ENCODE peak calls at places on chromosomes 3 and 15, in five cellular contexts. B is HCT116, C is AG04449, Q is glutamatergic neuron, T is foreskin fibroblast. V is an unnamed sample.

GRCh38 chr3:53174346-53175250 is 13.6 kb downstream of the PRKCD start:
- DNase-seq in Q (no peak), B (no peak), T (no peak), C (no peak), V (no peak)

GRCh38 chr3:42853739-42854302 is 21.9 kb downstream of the CYP8B1 start:
- DNase-seq in Q (no peak), C (no peak), T (no peak), B (no peak), V (no peak)

GRCh38 chr3:72379500-72380187 is 468.6 kb downstream of the SHQ1 start:
- DNase-seq in B (no peak), Q (no peak), C (no peak), T (no peak), V (no peak)

GRCh38 chr15:101578443-101578894 is 73.7 kb downstream of the TM2D3 start:
- DNase-seq in Q (peak), T (no peak), B (peak), C (no peak), V (no peak)

GRCh38 chr3:80521081-80521480 is 753.3 kb upstream of the ROBO1 start:
- DNase-seq in C (no peak), T (no peak), Q (no peak), B (no peak), V (no peak)

GRCh38 chr3:184821034-184821433 is 9.1 kb downstream of the VPS8 start:
- DNase-seq in B (no peak), C (no peak), Q (no peak), T (no peak), V (no peak)

GRCh38 chr3:171459942-171460225 is 321 bp downstream of the TNIK start:
- DNase-seq in B (no peak), C (no peak), Q (no peak), T (no peak), V (no peak)

GRCh38 chr3:37852771-37853170 is 8.9 kb upstream of the CTDSPL start:
- DNase-seq in C (no peak), B (no peak), T (no peak), Q (no peak), V (no peak)

GRCh38 chr3:11555211-11555782 is 88.4 kb downstream of the VGLL4 start:
- DNase-seq in T (no peak), Q (no peak), B (no peak), C (no peak), V (no peak)

GRCh38 chr15:53611145-53611920 is 148.1 kb downstream of the WDR72 start:
- DNase-seq in B (no peak), T (no peak), Q (no peak), C (no peak), V (no peak)
- TF ChIP-seq CTCF in B (no peak), T (no peak), Q (no peak), C (no peak), V (no peak)

GRCh38 chr3:119664370-119664769 is 4.0 kb upstream of the POPDC2 start:
- DNase-seq in C (no peak), Q (no peak), T (peak), B (no peak), V (no peak)

GRCh38 chr3:119660474-119661150 is at the start of gene POPDC2:
- DNase-seq in C (no peak), T (peak), B (no peak), Q (no peak), V (no peak)

GRCh38 chr3:119664850-119665379 is 4.5 kb upstream of the POPDC2 start:
- DNase-seq in B (no peak), T (no peak), C (no peak), Q (no peak), V (no peak)

GRCh38 chr3:119663885-119664284 is 3.5 kb upstream of the POPDC2 start:
- DNase-seq in B (no peak), Q (no peak), T (peak), C (no peak), V (peak)

DNA sequence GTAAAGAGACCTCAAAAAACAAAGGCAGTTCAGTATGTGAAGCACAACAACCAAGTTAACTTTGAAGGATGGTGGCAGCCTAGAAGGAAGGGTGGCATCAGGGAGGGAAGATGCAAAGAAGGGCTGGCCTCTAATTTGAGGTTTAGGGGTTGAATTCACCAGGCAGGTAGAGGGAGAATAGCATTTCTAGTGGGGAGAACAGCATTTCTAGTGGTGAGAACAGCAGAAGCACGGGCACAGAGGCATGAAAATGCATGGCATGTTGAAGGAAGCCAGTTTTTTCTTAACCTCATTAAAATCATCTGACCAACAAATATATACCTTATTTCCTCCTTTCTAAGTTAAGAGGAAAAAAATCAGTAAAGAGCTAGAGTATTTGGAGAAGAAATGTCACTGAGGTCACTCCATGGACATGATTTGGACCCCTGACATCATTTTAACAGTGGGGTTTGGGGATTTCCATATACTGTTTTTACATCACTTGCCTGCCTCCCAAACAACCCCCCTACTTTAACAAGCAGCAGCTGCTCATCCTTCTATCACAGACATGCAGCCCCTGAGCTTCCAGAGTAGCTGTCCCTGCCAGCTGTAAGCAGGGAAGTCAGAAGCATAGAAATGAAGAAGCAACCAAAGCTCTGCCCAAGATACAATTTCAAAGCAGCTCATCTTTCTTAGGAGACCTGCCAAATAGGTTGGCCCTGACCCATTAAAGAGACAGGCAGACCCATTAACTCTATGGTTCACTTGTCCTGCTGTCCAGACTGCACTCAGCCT is 2.4 kb upstream of the POPDC2 start:
- DNase-seq in B (no peak), C (no peak), T (peak), Q (no peak), V (peak)
- TF ChIP-seq CTCF in B (no peak), C (peak), T (no peak), Q (no peak), V (peak)

GRCh38 chr3:56773588-56774330 is 28.0 kb downstream of the ARHGEF3 start:
- DNase-seq in B (no peak), C (no peak), Q (no peak), T (no peak), V (no peak)
- TF ChIP-seq CTCF in B (no peak), C (no peak), Q (no peak), T (no peak), V (no peak)

GRCh38 chr3:100756441-100756840 is 47.1 kb downstream of the TFG start:
- DNase-seq in B (no peak), C (no peak), T (peak), Q (no peak), V (no peak)

GRCh38 chr3:100760377-100760776 is 51.1 kb downstream of the TFG start:
- DNase-seq in B (no peak), Q (no peak), T (no peak), C (no peak), V (no peak)

GRCh38 chr3:100753846-100754245 is 44.6 kb downstream of the TFG start:
- DNase-seq in C (no peak), T (no peak), Q (no peak), B (no peak), V (no peak)

GRCh38 chr3:100759162-100759561 is 49.9 kb downstream of the TFG start:
- DNase-seq in Q (no peak), C (no peak), T (no peak), B (no peak), V (no peak)

GRCh38 chr3:100754563-100755334 is 45.5 kb downstream of the TFG start:
- DNase-seq in T (peak), C (no peak), Q (no peak), B (no peak), V (no peak)
- TF ChIP-seq CTCF in T (no peak), C (no peak), Q (no peak), B (no peak), V (no peak)

GRCh38 chr3:135917076-135917475 is 48.5 kb upstream of the PPP2R3A start:
- DNase-seq in T (no peak), Q (no peak), C (no peak), B (no peak), V (no peak)

GRCh38 chr3:135915206-135915605 is 50.3 kb upstream of the PPP2R3A start:
- DNase-seq in Q (no peak), T (no peak), B (no peak), C (no peak), V (no peak)

GRCh38 chr3:135916310-135916709 is 49.2 kb upstream of the PPP2R3A start:
- DNase-seq in C (no peak), T (no peak), Q (no peak), B (no peak), V (no peak)

GRCh38 chr3:135920275-135920674 is 45.3 kb upstream of the PPP2R3A start:
- DNase-seq in B (no peak), T (no peak), Q (no peak), C (no peak), V (no peak)

GRCh38 chr3:135918600-135918999 is 46.9 kb upstream of the PPP2R3A start:
- DNase-seq in T (peak), B (peak), C (no peak), Q (no peak), V (peak)
- TF ChIP-seq CTCF in T (peak), B (peak), C (peak), Q (peak), V (peak)

GRCh38 chr3:98388147-98388546 is 2.3 kb upstream of the OR5K3 start:
- DNase-seq in Q (no peak), T (no peak), B (no peak), C (no peak), V (no peak)
- TF ChIP-seq CTCF in Q (no peak), T (no peak), B (no peak), C (no peak), V (no peak)

GRCh38 chr3:160372780-160373179 is 26.2 kb downstream of the IFT80 start:
- DNase-seq in C (peak), Q (no peak), T (peak), B (no peak), V (peak)
- TF ChIP-seq CTCF in C (no peak), Q (no peak), T (no peak), B (no peak), V (no peak)

GRCh38 chr15:59739557-59740186 is 50.6 kb upstream of the BNIP2 start:
- DNase-seq in C (no peak), Q (no peak), T (no peak), B (no peak), V (no peak)

GRCh38 chr15:59736181-59736580 is 47.1 kb upstream of the BNIP2 start:
- DNase-seq in Q (no peak), T (no peak), C (no peak), B (no peak), V (peak)

GRCh38 chr15:59738676-59739075 is 49.6 kb upstream of the BNIP2 start:
- DNase-seq in C (no peak), Q (no peak), T (no peak), B (no peak), V (no peak)

GRCh38 chr15:59746777-59747176 is 57.7 kb upstream of the BNIP2 start:
- DNase-seq in B (no peak), T (no peak), Q (no peak), C (no peak), V (no peak)

DNA sequence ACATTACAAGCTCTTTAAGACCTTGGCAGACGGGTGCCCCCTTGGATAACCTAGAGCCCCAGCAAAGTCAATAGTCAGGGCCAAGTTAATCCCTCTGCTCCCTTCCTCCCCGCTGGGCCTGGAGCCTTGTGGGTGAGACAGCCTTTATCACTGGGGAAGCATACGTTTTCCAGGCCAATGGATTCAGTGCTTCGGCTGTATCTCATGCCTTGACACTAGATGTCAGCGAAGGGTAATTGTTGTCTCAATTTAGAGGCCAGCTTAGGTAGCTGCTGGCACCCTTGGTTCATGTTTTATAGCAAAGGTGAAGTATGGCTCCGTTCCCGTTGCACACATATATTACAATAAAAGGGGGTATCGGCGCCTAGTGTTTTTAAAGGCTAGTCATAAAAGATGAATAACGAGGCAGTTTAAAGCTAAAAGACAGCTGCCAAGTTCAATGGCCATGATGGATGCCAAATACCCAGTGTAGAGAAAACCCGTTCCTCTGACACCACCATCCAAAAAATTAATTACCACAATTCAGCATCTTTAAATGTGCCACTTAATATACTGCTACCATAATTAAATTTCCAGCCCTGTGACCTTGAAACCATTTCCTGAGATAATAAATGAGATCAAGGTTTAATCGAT is 52.3 kb upstream of the BNIP2 start:
- DNase-seq in Q (peak), B (peak), T (peak), C (no peak), V (no peak)
- TF ChIP-seq CTCF in Q (no peak), B (peak), T (peak), C (no peak), V (peak)

GRCh38 chr3:170221924-170222646 is at the start of gene PRKCI:
- DNase-seq in Q (peak), C (peak), T (peak), B (peak), V (peak)

GRCh38 chr3:170220871-170221270 is 1.4 kb upstream of the PRKCI start:
- DNase-seq in Q (no peak), C (no peak), T (peak), B (no peak), V (peak)

GRCh38 chr3:170225166-170225565 is 2.9 kb downstream of the PRKCI start:
- DNase-seq in Q (no peak), T (no peak), C (no peak), B (no peak), V (no peak)

GRCh38 chr3:170226426-170226960 is 4.3 kb downstream of the PRKCI start:
- DNase-seq in Q (no peak), C (peak), B (no peak), T (peak), V (peak)

DNA sequence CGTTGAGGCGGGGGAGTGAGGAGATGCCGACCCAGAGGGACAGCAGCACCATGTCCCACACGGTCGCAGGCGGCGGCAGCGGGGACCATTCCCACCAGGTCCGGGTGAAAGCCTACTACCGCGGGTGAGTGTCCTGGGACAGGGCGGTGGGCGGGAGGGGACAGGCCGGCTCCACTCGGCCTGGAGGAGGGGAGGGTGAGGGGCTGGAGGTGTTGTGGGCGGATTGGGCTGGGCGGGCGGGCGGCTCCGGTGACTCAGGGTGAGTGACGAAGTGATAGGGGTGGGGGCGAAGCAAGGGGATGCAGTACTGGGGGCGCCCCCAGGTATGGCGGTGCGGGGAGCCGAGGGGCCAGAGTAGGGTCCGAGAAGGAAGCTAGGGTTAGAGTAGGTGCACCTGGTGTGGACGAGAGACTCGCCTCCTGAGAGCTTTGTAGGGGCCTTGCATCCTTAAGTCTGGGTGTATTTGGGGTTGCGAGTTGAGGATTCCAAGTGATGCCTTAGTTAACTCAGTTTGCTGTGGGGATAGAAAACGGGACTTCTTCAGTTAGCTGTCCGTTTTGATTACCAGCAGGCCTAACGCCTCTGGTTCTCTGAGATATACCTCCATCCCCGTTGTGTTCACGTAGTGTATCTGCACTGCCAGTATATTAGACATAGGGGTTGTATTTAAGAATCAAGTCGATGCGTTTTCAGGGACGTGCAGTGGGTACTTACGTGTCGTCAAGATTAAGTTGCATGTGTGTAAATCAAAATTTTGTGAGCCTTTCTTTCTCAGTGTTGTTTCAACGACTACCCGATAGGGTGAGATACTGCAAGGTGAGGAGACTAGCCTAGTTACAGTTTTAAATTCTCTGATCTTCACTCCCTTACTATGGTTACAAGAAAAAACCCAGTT is 670 bp downstream of the PRKCI start:
- DNase-seq in T (peak), B (no peak), C (no peak), Q (peak), V (peak)
- TF ChIP-seq CTCF in T (no peak), B (no peak), C (no peak), Q (peak), V (peak)